ENCODE peak calls at places on chromosome 6, in six cellular contexts. One of them, this sample, is unnamed.

GRCh38 chr6:55916188-55916587 is 40.8 kb upstream of the BMP5 start:
- DNase-seq in T-helper 9 cell: no peak
- DNase-seq in HAP-1: no peak
- DNase-seq in C1 segment of cervical spinal cord: no peak
- DNase-seq in RWPE1: no peak
- DNase-seq in LHCN-M2: peak
- DNase-seq in this sample: no peak

GRCh38 chr6:98833101-98834059 is 994 bp upstream of the POU3F2 start:
- DNase-seq in T-helper 9 cell: no peak
- DNase-seq in HAP-1: peak
- DNase-seq in C1 segment of cervical spinal cord: peak
- DNase-seq in RWPE1: no peak
- DNase-seq in LHCN-M2: peak
- DNase-seq in this sample: peak

GRCh38 chr6:89360415-89360999 is 8.0 kb upstream of the UBE2J1 start:
- DNase-seq in T-helper 9 cell: no peak
- DNase-seq in HAP-1: no peak
- DNase-seq in C1 segment of cervical spinal cord: no peak
- DNase-seq in RWPE1: no peak
- DNase-seq in LHCN-M2: peak
- DNase-seq in this sample: no peak

GRCh38 chr6:139931746-139932145 is 557.3 kb upstream of the CITED2 start:
- DNase-seq in T-helper 9 cell: no peak
- DNase-seq in HAP-1: no peak
- DNase-seq in C1 segment of cervical spinal cord: no peak
- DNase-seq in RWPE1: no peak
- DNase-seq in LHCN-M2: no peak
- DNase-seq in this sample: no peak

GRCh38 chr6:47524136-47524840 is 46.7 kb downstream of the CD2AP start:
- DNase-seq in T-helper 9 cell: no peak
- DNase-seq in HAP-1: no peak
- DNase-seq in C1 segment of cervical spinal cord: no peak
- DNase-seq in RWPE1: no peak
- DNase-seq in LHCN-M2: no peak
- DNase-seq in this sample: no peak

GRCh38 chr6:166490671-166491500 is 95.6 kb downstream of the RAMACL start:
- DNase-seq in T-helper 9 cell: no peak
- DNase-seq in HAP-1: no peak
- DNase-seq in C1 segment of cervical spinal cord: no peak
- DNase-seq in RWPE1: no peak
- DNase-seq in LHCN-M2: peak
- DNase-seq in this sample: no peak

GRCh38 chr6:36937896-36938295 is 16.6 kb upstream of the PI16 start:
- DNase-seq in T-helper 9 cell: no peak
- DNase-seq in HAP-1: no peak
- DNase-seq in C1 segment of cervical spinal cord: no peak
- DNase-seq in RWPE1: no peak
- DNase-seq in LHCN-M2: no peak
- DNase-seq in this sample: no peak

GRCh38 chr6:75431379-75431778 is 62.2 kb downstream of the FILIP1 start:
- DNase-seq in T-helper 9 cell: no peak
- DNase-seq in HAP-1: no peak
- DNase-seq in C1 segment of cervical spinal cord: no peak
- DNase-seq in RWPE1: no peak
- DNase-seq in LHCN-M2: peak
- DNase-seq in this sample: no peak

GRCh38 chr6:79277109-79277508 is 42.6 kb upstream of the HMGN3 start:
- DNase-seq in T-helper 9 cell: no peak
- DNase-seq in HAP-1: no peak
- DNase-seq in C1 segment of cervical spinal cord: no peak
- DNase-seq in RWPE1: peak
- DNase-seq in LHCN-M2: peak
- DNase-seq in this sample: no peak

GRCh38 chr6:143513410-143513809 is 1.9 kb upstream of the FUCA2 start:
- DNase-seq in T-helper 9 cell: peak
- DNase-seq in HAP-1: no peak
- DNase-seq in C1 segment of cervical spinal cord: no peak
- DNase-seq in RWPE1: peak
- DNase-seq in LHCN-M2: no peak
- DNase-seq in this sample: no peak

GRCh38 chr6:15357832-15358231 is 112.0 kb downstream of the JARID2 start:
- DNase-seq in T-helper 9 cell: no peak
- DNase-seq in HAP-1: no peak
- DNase-seq in C1 segment of cervical spinal cord: no peak
- DNase-seq in RWPE1: no peak
- DNase-seq in LHCN-M2: no peak
- DNase-seq in this sample: no peak

GRCh38 chr6:26640806-26641205 is 18.7 kb downstream of the ZNF322 start:
- DNase-seq in T-helper 9 cell: no peak
- DNase-seq in HAP-1: no peak
- DNase-seq in C1 segment of cervical spinal cord: no peak
- DNase-seq in RWPE1: no peak
- DNase-seq in LHCN-M2: no peak
- DNase-seq in this sample: no peak

GRCh38 chr6:157708933-157709332 is 114.1 kb upstream of the SNX9 start:
- DNase-seq in T-helper 9 cell: no peak
- DNase-seq in HAP-1: no peak
- DNase-seq in C1 segment of cervical spinal cord: no peak
- DNase-seq in RWPE1: no peak
- DNase-seq in LHCN-M2: no peak
- DNase-seq in this sample: no peak

GRCh38 chr6:51765230-51765629 is 322.2 kb downstream of the PKHD1 start:
- DNase-seq in T-helper 9 cell: no peak
- DNase-seq in HAP-1: no peak
- DNase-seq in C1 segment of cervical spinal cord: no peak
- DNase-seq in RWPE1: no peak
- DNase-seq in LHCN-M2: no peak
- DNase-seq in this sample: no peak

GRCh38 chr6:163170294-163170883 is 244.1 kb upstream of the QKI start:
- DNase-seq in T-helper 9 cell: no peak
- DNase-seq in HAP-1: no peak
- DNase-seq in C1 segment of cervical spinal cord: no peak
- DNase-seq in RWPE1: peak
- DNase-seq in LHCN-M2: no peak
- DNase-seq in this sample: no peak

GRCh38 chr6:36399970-36400369 is 12.5 kb upstream of the ETV7 start:
- DNase-seq in T-helper 9 cell: no peak
- DNase-seq in HAP-1: no peak
- DNase-seq in C1 segment of cervical spinal cord: no peak
- DNase-seq in RWPE1: no peak
- DNase-seq in LHCN-M2: no peak
- DNase-seq in this sample: no peak

GRCh38 chr6:128327890-128328289 is 192.5 kb downstream of the PTPRK start:
- DNase-seq in T-helper 9 cell: no peak
- DNase-seq in HAP-1: peak
- DNase-seq in C1 segment of cervical spinal cord: no peak
- DNase-seq in RWPE1: no peak
- DNase-seq in LHCN-M2: no peak
- DNase-seq in this sample: no peak

GRCh38 chr6:84772428-84773132 is 8.2 kb upstream of the TBX18 start:
- DNase-seq in T-helper 9 cell: no peak
- DNase-seq in HAP-1: no peak
- DNase-seq in C1 segment of cervical spinal cord: no peak
- DNase-seq in RWPE1: no peak
- DNase-seq in LHCN-M2: no peak
- DNase-seq in this sample: no peak

GRCh38 chr6:90068264-90068663 is 174.0 kb downstream of the GJA10 start:
- DNase-seq in T-helper 9 cell: no peak
- DNase-seq in HAP-1: no peak
- DNase-seq in C1 segment of cervical spinal cord: no peak
- DNase-seq in RWPE1: peak
- DNase-seq in LHCN-M2: peak
- DNase-seq in this sample: no peak

GRCh38 chr6:71408966-71409723 is 120.5 kb downstream of the OGFRL1 start:
- DNase-seq in T-helper 9 cell: no peak
- DNase-seq in HAP-1: no peak
- DNase-seq in C1 segment of cervical spinal cord: no peak
- DNase-seq in RWPE1: no peak
- DNase-seq in LHCN-M2: no peak
- DNase-seq in this sample: no peak

GRCh38 chr6:42692151-42692911 is 30.1 kb downstream of the PRPH2 start:
- DNase-seq in T-helper 9 cell: no peak
- DNase-seq in HAP-1: no peak
- DNase-seq in C1 segment of cervical spinal cord: no peak
- DNase-seq in RWPE1: peak
- DNase-seq in LHCN-M2: peak
- DNase-seq in this sample: no peak

GRCh38 chr6:129516787-129517186 is 193.2 kb downstream of the ARHGAP18 start:
- DNase-seq in T-helper 9 cell: no peak
- DNase-seq in HAP-1: no peak
- DNase-seq in C1 segment of cervical spinal cord: no peak
- DNase-seq in RWPE1: no peak
- DNase-seq in LHCN-M2: no peak
- DNase-seq in this sample: no peak

GRCh38 chr6:84417261-84417660 is 189.8 kb upstream of the CEP162 start:
- DNase-seq in T-helper 9 cell: no peak
- DNase-seq in HAP-1: no peak
- DNase-seq in C1 segment of cervical spinal cord: no peak
- DNase-seq in RWPE1: no peak
- DNase-seq in LHCN-M2: peak
- DNase-seq in this sample: no peak

GRCh38 chr6:36777806-36778205 is 61.4 kb downstream of the CPNE5 start:
- DNase-seq in T-helper 9 cell: no peak
- DNase-seq in HAP-1: peak
- DNase-seq in C1 segment of cervical spinal cord: no peak
- DNase-seq in RWPE1: no peak
- DNase-seq in LHCN-M2: no peak
- DNase-seq in this sample: no peak

GRCh38 chr6:28807682-28808280 is 116.0 kb downstream of the TRIM27 start:
- DNase-seq in T-helper 9 cell: no peak
- DNase-seq in HAP-1: peak
- DNase-seq in C1 segment of cervical spinal cord: no peak
- DNase-seq in RWPE1: no peak
- DNase-seq in LHCN-M2: peak
- DNase-seq in this sample: no peak

GRCh38 chr6:139060332-139060731 is 31.8 kb downstream of the ABRACL start:
- DNase-seq in T-helper 9 cell: no peak
- DNase-seq in HAP-1: no peak
- DNase-seq in C1 segment of cervical spinal cord: no peak
- DNase-seq in RWPE1: peak
- DNase-seq in LHCN-M2: peak
- DNase-seq in this sample: no peak